ENCODE peak calls at places on chromosomes 16 and 17, in five cellular contexts. One of them, this sample, is unnamed.

GRCh38 chr16:71919033-71919432 is 23.7 kb downstream of the IST1 start:
- DNase-seq in K562: no peak
- DNase-seq in SK-N-SH: no peak
- DNase-seq in HCT116: no peak
- DNase-seq in HepG2: no peak
- DNase-seq in this sample: no peak

GRCh38 chr16:57893559-57894389 is 77.2 kb downstream of the CNGB1 start:
- DNase-seq in K562: no peak
- DNase-seq in SK-N-SH: no peak
- DNase-seq in HCT116: no peak
- DNase-seq in HepG2: peak; percentile 99
- DNase-seq in this sample: no peak

GRCh38 chr17:42414782-42415409 is 8.2 kb downstream of the CAVIN1 start:
- DNase-seq in K562: peak; percentile 51
- DNase-seq in SK-N-SH: no peak
- DNase-seq in HCT116: no peak
- DNase-seq in HepG2: no peak
- DNase-seq in this sample: no peak

GRCh38 chr17:81309140-81309858 is 14.2 kb upstream of the SLC38A10 start:
- DNase-seq in K562: peak; percentile 94
- DNase-seq in SK-N-SH: peak; percentile 84
- DNase-seq in HCT116: peak; percentile 85
- DNase-seq in HepG2: peak; percentile 91
- DNase-seq in this sample: peak; percentile 97

GRCh38 chr17:81325057-81325973 is 30.2 kb upstream of the SLC38A10 start:
- DNase-seq in K562: no peak
- DNase-seq in SK-N-SH: no peak
- DNase-seq in HCT116: no peak
- DNase-seq in HepG2: no peak
- DNase-seq in this sample: no peak

GRCh38 chr16:47916266-47916665 is 239.5 kb downstream of the ABCC12 start:
- DNase-seq in K562: no peak
- DNase-seq in SK-N-SH: no peak
- DNase-seq in HCT116: no peak
- DNase-seq in HepG2: no peak
- DNase-seq in this sample: peak; percentile 69

GRCh38 chr16:3595110-3595486 is 16.3 kb downstream of the SLX4 start:
- DNase-seq in K562: no peak
- DNase-seq in SK-N-SH: no peak
- DNase-seq in HCT116: no peak
- DNase-seq in HepG2: no peak
- DNase-seq in this sample: no peak

GRCh38 chr17:40901981-40902862 is 17.2 kb upstream of the KRT20 start:
- DNase-seq in K562: no peak
- DNase-seq in SK-N-SH: no peak
- DNase-seq in HCT116: peak; percentile 70
- DNase-seq in HepG2: peak; percentile 99
- DNase-seq in this sample: no peak

GRCh38 chr17:68777856-68778694 is 176.9 kb upstream of the FAM20A start:
- DNase-seq in K562: no peak
- DNase-seq in SK-N-SH: no peak
- DNase-seq in HCT116: no peak
- DNase-seq in HepG2: peak; percentile 81
- DNase-seq in this sample: no peak

GRCh38 chr17:57283203-57283971 is 27.1 kb downstream of the MSI2 start:
- DNase-seq in K562: no peak
- DNase-seq in SK-N-SH: peak; percentile 64
- DNase-seq in HCT116: no peak
- DNase-seq in HepG2: no peak
- DNase-seq in this sample: no peak

GRCh38 chr16:24853830-24854229 is 8.1 kb downstream of the SLC5A11 start:
- DNase-seq in K562: no peak
- DNase-seq in SK-N-SH: peak; percentile 75
- DNase-seq in HCT116: no peak
- DNase-seq in HepG2: no peak
- DNase-seq in this sample: no peak

GRCh38 chr17:39360537-39360936 is 40.9 kb downstream of the FBXL20 start:
- DNase-seq in K562: no peak
- DNase-seq in SK-N-SH: no peak
- DNase-seq in HCT116: no peak
- DNase-seq in HepG2: no peak
- DNase-seq in this sample: no peak

GRCh38 chr17:21104608-21105007 is 22.2 kb upstream of the DHRS7B start:
- DNase-seq in K562: no peak
- DNase-seq in SK-N-SH: no peak
- DNase-seq in HCT116: no peak
- DNase-seq in HepG2: no peak
- DNase-seq in this sample: no peak

GRCh38 chr17:37458805-37459204 is 30.9 kb upstream of the DUSP14 start:
- DNase-seq in K562: no peak
- DNase-seq in SK-N-SH: no peak
- DNase-seq in HCT116: no peak
- DNase-seq in HepG2: no peak
- DNase-seq in this sample: no peak

GRCh38 chr17:36773039-36773438 is 164.2 kb upstream of the LHX1 start:
- DNase-seq in K562: no peak
- DNase-seq in SK-N-SH: no peak
- DNase-seq in HCT116: no peak
- DNase-seq in HepG2: no peak
- DNase-seq in this sample: no peak

GRCh38 chr17:75785016-75785769 is 587 bp downstream of the UNK start:
- DNase-seq in K562: peak; percentile 89
- DNase-seq in SK-N-SH: peak; percentile 94
- DNase-seq in HCT116: peak; percentile 76
- DNase-seq in HepG2: peak; percentile 87
- DNase-seq in this sample: peak; percentile 98

GRCh38 chr17:28492352-28493310 is 13.5 kb upstream of the FOXN1 start:
- DNase-seq in K562: no peak
- DNase-seq in SK-N-SH: no peak
- DNase-seq in HCT116: no peak
- DNase-seq in HepG2: no peak
- DNase-seq in this sample: no peak

GRCh38 chr17:78934681-78935418 is 9.7 kb upstream of the TIMP2 start:
- DNase-seq in K562: no peak
- DNase-seq in SK-N-SH: no peak
- DNase-seq in HCT116: no peak
- DNase-seq in HepG2: no peak
- DNase-seq in this sample: no peak

GRCh38 chr17:82237746-82238561 is 9.1 kb downstream of the SLC16A3 start:
- DNase-seq in K562: no peak
- DNase-seq in SK-N-SH: no peak
- DNase-seq in HCT116: no peak
- DNase-seq in HepG2: no peak
- DNase-seq in this sample: no peak

GRCh38 chr16:64952177-64952576 is 169.7 kb downstream of the CDH11 start:
- DNase-seq in K562: no peak
- DNase-seq in SK-N-SH: no peak
- DNase-seq in HCT116: no peak
- DNase-seq in HepG2: no peak
- DNase-seq in this sample: no peak

GRCh38 chr16:71499775-71500364 is 10.7 kb upstream of the ZNF19 start:
- DNase-seq in K562: peak; percentile 56
- DNase-seq in SK-N-SH: peak; percentile 66
- DNase-seq in HCT116: peak; percentile 57
- DNase-seq in HepG2: peak; percentile 68
- DNase-seq in this sample: peak; percentile 77

GRCh38 chr17:44307387-44308186 is 814 bp upstream of the RUNDC3A start:
- DNase-seq in K562: no peak
- DNase-seq in SK-N-SH: peak; percentile 89
- DNase-seq in HCT116: no peak
- DNase-seq in HepG2: no peak
- DNase-seq in this sample: peak; percentile 89

GRCh38 chr16:1613728-1614225 is 1.6 kb downstream of the CRAMP1 start:
- DNase-seq in K562: no peak
- DNase-seq in SK-N-SH: no peak
- DNase-seq in HCT116: no peak
- DNase-seq in HepG2: no peak
- DNase-seq in this sample: peak; percentile 37

GRCh38 chr16:67278773-67279295 is 498 bp upstream of the PLEKHG4 start:
- DNase-seq in K562: peak; percentile 94
- DNase-seq in SK-N-SH: peak; percentile 90
- DNase-seq in HCT116: no peak
- DNase-seq in HepG2: no peak
- DNase-seq in this sample: peak; percentile 30

GRCh38 chr17:21024024-21024423 is 18.8 kb downstream of the USP22 start:
- DNase-seq in K562: no peak
- DNase-seq in SK-N-SH: no peak
- DNase-seq in HCT116: no peak
- DNase-seq in HepG2: no peak
- DNase-seq in this sample: no peak

GRCh38 chr17:55760643-55761355 is 9.9 kb downstream of the PCTP start:
- DNase-seq in K562: no peak
- DNase-seq in SK-N-SH: no peak
- DNase-seq in HCT116: no peak
- DNase-seq in HepG2: no peak
- DNase-seq in this sample: no peak

GRCh38 chr17:35892091-35892637 is 12.0 kb upstream of the CCL5 start:
- DNase-seq in K562: no peak
- DNase-seq in SK-N-SH: no peak
- DNase-seq in HCT116: no peak
- DNase-seq in HepG2: no peak
- DNase-seq in this sample: no peak

GRCh38 chr16:56985288-56985961 is 3.9 kb upstream of the NLRC5 start:
- DNase-seq in K562: no peak
- DNase-seq in SK-N-SH: no peak
- DNase-seq in HCT116: peak; percentile 62
- DNase-seq in HepG2: no peak
- DNase-seq in this sample: no peak

GRCh38 chr17:8152981-8153549 is 861 bp upstream of the PER1 start:
- DNase-seq in K562: no peak
- DNase-seq in SK-N-SH: no peak
- DNase-seq in HCT116: no peak
- DNase-seq in HepG2: no peak
- DNase-seq in this sample: no peak

GRCh38 chr17:78664476-78665384 is 87.5 kb upstream of the DNAH17 start:
- DNase-seq in K562: no peak
- DNase-seq in SK-N-SH: no peak
- DNase-seq in HCT116: no peak
- DNase-seq in HepG2: peak; percentile 71
- DNase-seq in this sample: no peak

GRCh38 chr17:66633322-66633965 is 201.5 kb upstream of the CACNG5 start:
- DNase-seq in K562: no peak
- DNase-seq in SK-N-SH: no peak
- DNase-seq in HCT116: no peak
- DNase-seq in HepG2: no peak
- DNase-seq in this sample: no peak

GRCh38 chr17:5468075-5468473 is 708 bp downstream of the DHX33 start:
- DNase-seq in K562: no peak
- DNase-seq in SK-N-SH: peak; percentile 36
- DNase-seq in HCT116: no peak
- DNase-seq in HepG2: no peak
- DNase-seq in this sample: no peak

GRCh38 chr17:66964930-66965800 is 658 bp downstream of the CACNG4 start:
- DNase-seq in K562: peak; percentile 28
- DNase-seq in SK-N-SH: peak; percentile 99
- DNase-seq in HCT116: no peak
- DNase-seq in HepG2: no peak
- DNase-seq in this sample: peak; percentile 79

GRCh38 chr16:11877374-11877773 is 26.0 kb upstream of the RSL1D1 start:
- DNase-seq in K562: no peak
- DNase-seq in SK-N-SH: no peak
- DNase-seq in HCT116: no peak
- DNase-seq in HepG2: no peak
- DNase-seq in this sample: no peak

DNA sequence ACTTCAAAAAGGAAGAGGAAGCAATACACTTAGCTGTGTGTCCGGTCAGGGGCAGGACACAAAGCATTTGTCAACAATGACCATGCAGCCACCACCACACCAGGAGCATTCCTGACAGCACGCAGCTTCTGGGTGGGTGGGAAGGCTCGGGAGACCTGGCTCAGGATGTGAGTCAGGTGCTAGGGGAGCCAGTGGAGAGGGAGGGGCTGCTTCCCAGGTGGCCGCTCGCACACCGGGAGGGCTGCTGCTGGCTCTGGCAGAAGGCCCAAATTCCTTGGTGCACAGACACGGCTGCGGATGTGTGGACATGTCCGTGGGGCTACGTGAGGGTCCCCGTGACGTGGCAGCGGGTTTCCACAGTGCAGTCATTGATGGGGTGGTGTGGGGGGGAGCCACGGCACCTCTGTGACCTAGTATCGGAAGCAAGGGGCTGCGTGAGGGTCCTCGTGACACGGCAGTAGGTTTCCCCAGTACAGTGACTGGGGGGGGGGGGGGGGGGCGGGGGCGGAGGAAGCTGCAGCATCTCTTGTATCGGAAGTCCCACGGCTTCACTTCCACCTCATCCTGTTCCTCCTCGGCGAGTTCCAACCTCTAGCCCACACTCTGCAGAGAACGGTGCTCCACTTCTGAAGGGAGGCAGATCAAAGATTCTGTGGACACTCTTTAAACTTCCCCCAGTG is 112.8 kb downstream of the ZNF778 start:
- DNase-seq in K562: peak; percentile 39
- DNase-seq in SK-N-SH: no peak
- DNase-seq in HCT116: peak; percentile 92
- DNase-seq in HepG2: peak; percentile 84
- DNase-seq in this sample: peak; percentile 60
- TF ChIP-seq JUND in K562: no peak
- TF ChIP-seq JUND in SK-N-SH: no peak
- TF ChIP-seq JUND in HCT116: no peak
- TF ChIP-seq JUND in HepG2: no peak
- TF ChIP-seq JUND in this sample: no peak

GRCh38 chr17:2485543-2485942 is 26.1 kb downstream of the METTL16 start:
- DNase-seq in K562: no peak
- DNase-seq in SK-N-SH: no peak
- DNase-seq in HCT116: no peak
- DNase-seq in HepG2: peak; percentile 61
- DNase-seq in this sample: no peak
- TF ChIP-seq JUND in K562: no peak
- TF ChIP-seq JUND in SK-N-SH: no peak
- TF ChIP-seq JUND in HCT116: no peak
- TF ChIP-seq JUND in HepG2: no peak
- TF ChIP-seq JUND in this sample: no peak

GRCh38 chr17:33086878-33087277 is 95.2 kb downstream of the SPACA3 start:
- DNase-seq in K562: no peak
- DNase-seq in SK-N-SH: no peak
- DNase-seq in HCT116: no peak
- DNase-seq in HepG2: peak; percentile 14
- DNase-seq in this sample: no peak

GRCh38 chr17:33084755-33085154 is 93.1 kb downstream of the SPACA3 start:
- DNase-seq in K562: no peak
- DNase-seq in SK-N-SH: no peak
- DNase-seq in HCT116: no peak
- DNase-seq in HepG2: no peak
- DNase-seq in this sample: no peak

GRCh38 chr17:33082529-33083148 is 91.0 kb downstream of the SPACA3 start:
- DNase-seq in K562: no peak
- DNase-seq in SK-N-SH: peak; percentile 11
- DNase-seq in HCT116: no peak
- DNase-seq in HepG2: no peak
- DNase-seq in this sample: no peak

GRCh38 chr17:33090806-33091205 is 99.2 kb downstream of the SPACA3 start:
- DNase-seq in K562: no peak
- DNase-seq in SK-N-SH: no peak
- DNase-seq in HCT116: no peak
- DNase-seq in HepG2: no peak
- DNase-seq in this sample: no peak

GRCh38 chr17:33086041-33086440 is 94.4 kb downstream of the SPACA3 start:
- DNase-seq in K562: no peak
- DNase-seq in SK-N-SH: no peak
- DNase-seq in HCT116: no peak
- DNase-seq in HepG2: no peak
- DNase-seq in this sample: no peak
- TF ChIP-seq JUND in K562: no peak
- TF ChIP-seq JUND in SK-N-SH: no peak
- TF ChIP-seq JUND in HCT116: no peak
- TF ChIP-seq JUND in HepG2: no peak
- TF ChIP-seq JUND in this sample: no peak

GRCh38 chr16:68737730-68738590 is 868 bp downstream of the CDH1 start:
- DNase-seq in K562: no peak
- DNase-seq in SK-N-SH: peak; percentile 64
- DNase-seq in HCT116: no peak
- DNase-seq in HepG2: no peak
- DNase-seq in this sample: peak; percentile 76
- TF ChIP-seq JUND in K562: no peak
- TF ChIP-seq JUND in SK-N-SH: no peak
- TF ChIP-seq JUND in HCT116: no peak
- TF ChIP-seq JUND in HepG2: no peak
- TF ChIP-seq JUND in this sample: no peak